ENCODE peak calls at places on chromosomes 6 and 20, in seven cellular contexts. H is colonic mucosa; F is IMR-90; O is OCI-LY7; T is CD4-positive, CD25-positive, alpha-beta regulatory T cell; I is mammary epithelial cell; Q is neuronal stem cell. W is an unnamed sample.

GRCh38 chr6:2108700-2109306 is 136.6 kb downstream of the GMDS start:
- DNase-seq in H (no peak), I (no peak), Q (no peak), F (no peak), T (no peak), O (no peak), W (no peak)

GRCh38 chr20:6164421-6165341 is 41.9 kb upstream of the FERMT1 start:
- DNase-seq in H (no peak), F (no peak), I (no peak), O (no peak), T (no peak), Q (no peak), W (no peak)

GRCh38 chr20:10902174-10902573 is 228.4 kb upstream of the JAG1 start:
- DNase-seq in Q (no peak), F (no peak), T (no peak), H (no peak), I (no peak), O (no peak), W (no peak)

GRCh38 chr6:33209856-33210255 is 1.6 kb downstream of the RING1 start:
- DNase-seq in O (no peak), Q (no peak), F (no peak), I (no peak), H (no peak), T (no peak), W (no peak)

GRCh38 chr6:154919806-154920205 is 75.3 kb upstream of the TIAM2 start:
- DNase-seq in F (no peak), Q (no peak), T (no peak), H (no peak), I (no peak), O (no peak), W (no peak)

GRCh38 chr6:28258877-28259777 is at the start of gene NKAPL:
- DNase-seq in Q (no peak), O (no peak), H (peak), F (peak), T (peak), I (peak), W (no peak)

GRCh38 chr6:133631421-133631820 is 257.5 kb upstream of the TCF21 start:
- DNase-seq in I (no peak), F (peak), O (no peak), Q (no peak), T (no peak), H (no peak), W (peak)

GRCh38 chr20:19003759-19004336 is 190.3 kb downstream of the SCP2D1 start:
- DNase-seq in H (no peak), I (no peak), Q (no peak), O (no peak), T (no peak), F (no peak), W (no peak)

GRCh38 chr6:143805832-143806281 is 37.3 kb upstream of the LTV1 start:
- DNase-seq in I (no peak), O (no peak), T (no peak), H (no peak), Q (no peak), F (peak), W (no peak)

GRCh38 chr6:104710543-104711335 is 149.0 kb downstream of the HACE1 start:
- DNase-seq in F (peak), I (no peak), O (no peak), H (no peak), Q (no peak), T (no peak), W (no peak)

GRCh38 chr6:43695078-43695966 is 7.7 kb upstream of the MRPS18A start:
- DNase-seq in H (peak), I (no peak), F (no peak), T (no peak), O (no peak), Q (no peak), W (no peak)

GRCh38 chr20:23092409-23092756 is 6.3 kb upstream of the CD93 start:
- DNase-seq in Q (no peak), O (no peak), F (no peak), I (no peak), T (no peak), H (no peak), W (no peak)
- H3K27ac ChIP-seq in Q (no peak), O (no peak), F (no peak), I (no peak), T (no peak), H (no peak), W (no peak)

DNA sequence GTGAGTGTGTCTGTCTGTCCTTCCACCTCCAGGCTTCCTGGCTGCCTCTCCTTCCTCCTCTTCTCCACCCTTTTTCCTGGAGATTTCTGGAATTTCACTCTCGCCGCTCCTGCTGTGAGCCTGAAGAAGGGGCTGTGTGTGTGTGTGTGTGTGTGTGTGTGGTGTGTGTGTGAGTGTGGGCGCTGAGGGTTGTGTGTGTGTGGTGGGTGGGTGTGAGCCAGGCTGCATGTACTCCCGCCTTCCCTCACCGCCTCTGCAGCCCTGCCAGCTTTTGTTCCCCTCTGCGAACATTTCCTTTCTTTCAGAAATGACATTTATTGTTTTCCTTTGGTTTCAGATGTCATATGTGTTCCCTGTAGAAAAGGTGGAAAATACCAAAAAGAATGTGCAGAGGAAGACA is 76.0 kb downstream of the SRC start:
- DNase-seq in H (no peak), F (no peak), O (no peak), T (no peak), I (no peak), Q (no peak), W (no peak)
- H3K27ac ChIP-seq in H (no peak), F (no peak), O (no peak), T (no peak), I (no peak), Q (no peak), W (no peak)

GRCh38 chr6:37127961-37128862 is 41.7 kb upstream of the PIM1 start:
- DNase-seq in H (peak), O (no peak), F (peak), Q (no peak), T (no peak), I (peak), W (peak)
- H3K27ac ChIP-seq in H (peak), O (no peak), F (no peak), Q (no peak), T (no peak), I (no peak), W (peak)

GRCh38 chr6:84052883-84053241 is 19.3 kb downstream of the MRAP2 start:
- DNase-seq in F (no peak), Q (no peak), H (no peak), T (no peak), O (no peak), I (no peak), W (no peak)

GRCh38 chr6:84050408-84050807 is 16.8 kb downstream of the MRAP2 start:
- DNase-seq in F (no peak), O (no peak), I (no peak), H (no peak), T (no peak), Q (no peak), W (no peak)

GRCh38 chr6:84048588-84048987 is 15.0 kb downstream of the MRAP2 start:
- DNase-seq in O (no peak), I (no peak), T (no peak), Q (no peak), F (no peak), H (no peak), W (no peak)

GRCh38 chr6:84055646-84056045 is 22.1 kb downstream of the MRAP2 start:
- DNase-seq in T (no peak), I (no peak), Q (no peak), O (no peak), H (no peak), F (no peak), W (no peak)

DNA sequence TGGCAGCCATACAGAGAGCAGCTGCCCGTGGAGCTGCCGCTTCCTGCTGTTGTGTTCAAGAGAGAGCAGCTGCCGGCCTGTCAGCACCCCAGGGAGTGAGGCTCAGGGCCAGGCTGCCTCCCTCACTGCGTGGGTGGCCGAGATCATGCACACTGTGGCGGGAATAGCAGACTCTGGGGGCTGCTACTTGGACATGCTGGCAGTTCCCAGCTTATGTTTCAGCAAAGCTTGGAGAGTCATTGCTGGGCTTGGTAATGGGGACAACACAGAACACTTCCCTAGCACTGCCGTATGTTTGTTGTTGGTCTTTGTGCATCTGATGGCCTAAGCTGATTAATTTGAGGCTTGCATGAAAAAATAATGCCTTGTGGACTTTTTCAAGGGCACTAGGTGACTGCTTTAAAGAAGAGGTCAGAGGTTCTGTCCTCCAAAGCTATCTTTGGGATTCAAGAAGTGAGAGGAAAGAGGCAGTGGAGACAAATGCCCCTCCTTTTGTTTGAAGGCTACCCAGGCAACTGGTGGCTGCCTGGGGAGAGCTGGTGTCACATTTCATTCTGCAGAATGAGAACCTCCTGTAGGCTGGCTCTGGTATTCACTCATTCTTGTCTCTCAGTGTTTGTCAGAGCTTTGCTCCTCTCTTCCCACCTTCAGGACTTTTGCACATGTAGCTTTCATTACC is 18.8 kb downstream of the MRAP2 start:
- DNase-seq in T (no peak), H (no peak), I (peak), Q (peak), F (peak), O (no peak), W (peak)
- H3K27ac ChIP-seq in T (no peak), H (no peak), I (no peak), Q (peak), F (no peak), O (no peak), W (no peak)

DNA sequence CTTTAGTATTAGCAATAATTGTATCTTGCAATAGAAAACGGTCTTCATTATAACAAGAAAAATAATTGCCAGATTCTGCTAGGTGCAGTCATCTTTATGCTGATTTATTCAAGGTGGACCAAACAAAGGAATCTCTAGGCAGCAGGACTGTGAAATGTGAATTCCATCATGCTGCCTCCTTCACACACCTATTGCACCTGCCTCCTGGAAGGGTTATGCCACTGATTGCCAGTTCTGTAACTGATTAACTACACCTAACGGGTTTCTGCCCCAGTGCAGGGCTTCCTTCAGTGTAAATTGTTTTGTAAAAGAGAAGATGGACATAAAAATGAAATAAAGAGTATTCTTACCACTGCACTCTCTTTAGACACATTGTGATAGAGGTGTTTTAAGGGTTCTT is 96.1 kb downstream of the FOXO3 start:
- DNase-seq in T (no peak), Q (no peak), H (no peak), F (no peak), O (no peak), I (no peak), W (no peak)
- H3K27ac ChIP-seq in T (no peak), Q (no peak), H (peak), F (peak), O (no peak), I (no peak), W (peak)

GRCh38 chr6:35168461-35168861 is 27.3 kb upstream of the TCP11 start:
- DNase-seq in Q (peak), O (no peak), F (no peak), T (no peak), H (no peak), I (no peak), W (no peak)
- H3K27ac ChIP-seq in Q (peak), O (no peak), F (no peak), T (no peak), H (no peak), I (no peak), W (no peak)

GRCh38 chr20:44959896-44960852 is at the start of gene TOMM34:
- DNase-seq in F (peak), I (peak), O (peak), T (peak), H (peak), Q (peak), W (peak)

GRCh38 chr20:44961868-44962267 is 1.7 kb upstream of the TOMM34 start:
- DNase-seq in T (no peak), Q (no peak), I (peak), O (no peak), F (peak), H (no peak), W (no peak)

GRCh38 chr20:44958276-44958675 is 1.9 kb downstream of the TOMM34 start:
- DNase-seq in O (no peak), I (no peak), T (no peak), F (no peak), H (no peak), Q (no peak), W (no peak)

GRCh38 chr20:44961024-44961866 is 1.0 kb upstream of the TOMM34 start:
- DNase-seq in I (no peak), Q (no peak), T (no peak), F (peak), H (no peak), O (no peak), W (no peak)

GRCh38 chr20:44959082-44959895 is 908 bp downstream of the TOMM34 start:
- DNase-seq in T (peak), F (peak), Q (peak), I (peak), O (peak), H (no peak), W (peak)
- H3K27ac ChIP-seq in T (peak), F (peak), Q (no peak), I (peak), O (peak), H (peak), W (no peak)

GRCh38 chr6:128256100-128256499 is 264.3 kb downstream of the PTPRK start:
- DNase-seq in F (no peak), I (no peak), T (no peak), H (no peak), O (no peak), Q (no peak), W (no peak)

GRCh38 chr6:128265706-128266105 is 254.7 kb downstream of the PTPRK start:
- DNase-seq in T (no peak), F (no peak), O (no peak), H (no peak), Q (no peak), I (no peak), W (no peak)

GRCh38 chr6:128259036-128259734 is 261.2 kb downstream of the PTPRK start:
- DNase-seq in F (no peak), I (no peak), O (no peak), Q (no peak), H (no peak), T (no peak), W (no peak)

GRCh38 chr6:128259735-128260685 is 260.4 kb downstream of the PTPRK start:
- DNase-seq in H (no peak), O (no peak), I (no peak), T (no peak), F (no peak), Q (no peak), W (no peak)
- H3K27ac ChIP-seq in H (no peak), O (no peak), I (no peak), T (no peak), F (no peak), Q (no peak), W (no peak)

DNA sequence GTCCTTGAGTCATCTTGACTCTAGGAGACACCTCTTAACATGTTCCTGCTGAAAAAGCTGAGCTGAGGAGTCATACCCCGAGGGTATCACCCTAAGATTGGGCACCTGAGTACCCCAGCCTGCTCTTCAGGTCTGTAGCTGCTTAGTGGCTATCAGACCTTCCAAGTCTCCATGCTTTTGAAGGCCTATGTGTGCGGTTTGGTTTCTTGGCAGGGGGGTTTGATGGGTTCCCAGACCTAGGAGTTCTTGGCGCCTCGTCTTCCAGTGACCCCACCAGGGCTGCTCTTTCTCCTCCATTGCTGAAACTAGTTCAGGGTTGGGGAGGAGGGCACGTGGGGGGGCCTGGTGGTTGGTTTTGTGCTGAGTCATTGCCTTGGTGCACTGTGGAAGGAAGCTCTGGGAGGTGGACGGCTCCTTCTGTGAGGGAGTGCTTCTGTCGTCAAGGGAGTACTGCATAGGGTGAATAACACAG is 20.1 kb downstream of the IGF2R start:
- DNase-seq in Q (no peak), I (no peak), F (no peak), H (no peak), T (no peak), O (no peak), W (no peak)
- H3K27ac ChIP-seq in Q (no peak), I (no peak), F (no peak), H (no peak), T (no peak), O (no peak), W (peak)